ENCODE peak calls at places on chromosome 4, in five cellular contexts. One of them, this sample, is unnamed.

GRCh38 chr4:172758586-172759340 is 409.8 kb upstream of the GALNT7 start:
- DNase-seq in GM12865: no peak
- DNase-seq in hepatocyte: no peak
- DNase-seq in fibroblast of pulmonary artery: peak
- DNase-seq in colonic mucosa: no peak
- DNase-seq in this sample: no peak

GRCh38 chr4:48258845-48259397 is 10.7 kb downstream of the TEC start:
- DNase-seq in GM12865: no peak
- DNase-seq in hepatocyte: no peak
- DNase-seq in fibroblast of pulmonary artery: no peak
- DNase-seq in colonic mucosa: no peak
- DNase-seq in this sample: no peak

GRCh38 chr4:153634737-153635353 is 49.2 kb upstream of the TLR2 start:
- DNase-seq in GM12865: no peak
- DNase-seq in hepatocyte: peak
- DNase-seq in fibroblast of pulmonary artery: peak
- DNase-seq in colonic mucosa: no peak
- DNase-seq in this sample: no peak

GRCh38 chr4:81314196-81314896 is 99.3 kb upstream of the PRKG2 start:
- DNase-seq in GM12865: peak
- DNase-seq in hepatocyte: peak
- DNase-seq in fibroblast of pulmonary artery: peak
- DNase-seq in colonic mucosa: peak
- DNase-seq in this sample: peak

GRCh38 chr4:144357970-144358369 is 217.5 kb upstream of the GYPA start:
- DNase-seq in GM12865: no peak
- DNase-seq in hepatocyte: no peak
- DNase-seq in fibroblast of pulmonary artery: no peak
- DNase-seq in colonic mucosa: no peak
- DNase-seq in this sample: no peak

GRCh38 chr4:63578383-63578782 is 830.9 kb downstream of the TECRL start:
- DNase-seq in GM12865: no peak
- DNase-seq in hepatocyte: no peak
- DNase-seq in fibroblast of pulmonary artery: no peak
- DNase-seq in colonic mucosa: no peak
- DNase-seq in this sample: peak

GRCh38 chr4:147034372-147034771 is 88.7 kb upstream of the TTC29 start:
- DNase-seq in GM12865: no peak
- DNase-seq in hepatocyte: no peak
- DNase-seq in fibroblast of pulmonary artery: no peak
- DNase-seq in colonic mucosa: no peak
- DNase-seq in this sample: no peak

GRCh38 chr4:110249687-110250387 is 51.4 kb upstream of the ELOVL6 start:
- DNase-seq in GM12865: no peak
- DNase-seq in hepatocyte: no peak
- DNase-seq in fibroblast of pulmonary artery: no peak
- DNase-seq in colonic mucosa: no peak
- DNase-seq in this sample: no peak

GRCh38 chr4:122992111-122992510 is 69.7 kb upstream of the NUDT6 start:
- DNase-seq in GM12865: no peak
- DNase-seq in hepatocyte: no peak
- DNase-seq in fibroblast of pulmonary artery: peak
- DNase-seq in colonic mucosa: no peak
- DNase-seq in this sample: peak

GRCh38 chr4:128228778-128229457 is 58.7 kb downstream of the PGRMC2 start:
- DNase-seq in GM12865: no peak
- DNase-seq in hepatocyte: no peak
- DNase-seq in fibroblast of pulmonary artery: no peak
- DNase-seq in colonic mucosa: no peak
- DNase-seq in this sample: no peak

GRCh38 chr4:1072830-1073446 is 40.4 kb downstream of the RNF212 start:
- DNase-seq in GM12865: peak
- DNase-seq in hepatocyte: peak
- DNase-seq in fibroblast of pulmonary artery: peak
- DNase-seq in colonic mucosa: peak
- DNase-seq in this sample: peak

GRCh38 chr4:1294424-1294823 is 4.7 kb downstream of the MAEA start:
- DNase-seq in GM12865: no peak
- DNase-seq in hepatocyte: no peak
- DNase-seq in fibroblast of pulmonary artery: no peak
- DNase-seq in colonic mucosa: no peak
- DNase-seq in this sample: no peak

GRCh38 chr4:176779421-176779820 is 13.3 kb downstream of the VEGFC start:
- DNase-seq in GM12865: no peak
- DNase-seq in hepatocyte: no peak
- DNase-seq in fibroblast of pulmonary artery: no peak
- DNase-seq in colonic mucosa: no peak
- DNase-seq in this sample: no peak

GRCh38 chr4:39542633-39543393 is 15.6 kb upstream of the UGDH start:
- DNase-seq in GM12865: no peak
- DNase-seq in hepatocyte: no peak
- DNase-seq in fibroblast of pulmonary artery: no peak
- DNase-seq in colonic mucosa: no peak
- DNase-seq in this sample: no peak

GRCh38 chr4:151039733-151040132 is 24.6 kb upstream of the LRBA start:
- DNase-seq in GM12865: no peak
- DNase-seq in hepatocyte: no peak
- DNase-seq in fibroblast of pulmonary artery: no peak
- DNase-seq in colonic mucosa: no peak
- DNase-seq in this sample: no peak

GRCh38 chr4:38275331-38275821 is 315.2 kb downstream of the PTTG2 start:
- DNase-seq in GM12865: no peak
- DNase-seq in hepatocyte: peak
- DNase-seq in fibroblast of pulmonary artery: no peak
- DNase-seq in colonic mucosa: peak
- DNase-seq in this sample: no peak

GRCh38 chr4:174451897-174452296 is 70.4 kb downstream of the HPGD start:
- DNase-seq in GM12865: no peak
- DNase-seq in hepatocyte: no peak
- DNase-seq in fibroblast of pulmonary artery: no peak
- DNase-seq in colonic mucosa: no peak
- DNase-seq in this sample: no peak

GRCh38 chr4:34112573-34112972 is 2131.7 kb downstream of the ARAP2 start:
- DNase-seq in GM12865: no peak
- DNase-seq in hepatocyte: no peak
- DNase-seq in fibroblast of pulmonary artery: no peak
- DNase-seq in colonic mucosa: no peak
- DNase-seq in this sample: no peak

GRCh38 chr4:174334628-174335027 is 50.9 kb downstream of the CEP44 start:
- DNase-seq in GM12865: peak
- DNase-seq in hepatocyte: no peak
- DNase-seq in fibroblast of pulmonary artery: no peak
- DNase-seq in colonic mucosa: no peak
- DNase-seq in this sample: no peak

GRCh38 chr4:178306565-178306964 is 864.3 kb upstream of the AGA start:
- DNase-seq in GM12865: no peak
- DNase-seq in hepatocyte: no peak
- DNase-seq in fibroblast of pulmonary artery: peak
- DNase-seq in colonic mucosa: no peak
- DNase-seq in this sample: no peak

GRCh38 chr4:152540293-152540674 is 4.4 kb upstream of the FBXW7 start:
- DNase-seq in GM12865: peak
- DNase-seq in hepatocyte: peak
- DNase-seq in fibroblast of pulmonary artery: no peak
- DNase-seq in colonic mucosa: no peak
- DNase-seq in this sample: no peak

GRCh38 chr4:2220016-2220620 is 21.8 kb downstream of the HAUS3 start:
- DNase-seq in GM12865: peak
- DNase-seq in hepatocyte: peak
- DNase-seq in fibroblast of pulmonary artery: peak
- DNase-seq in colonic mucosa: peak
- DNase-seq in this sample: no peak

GRCh38 chr4:8829584-8829983 is 42.1 kb downstream of the HMX1 start:
- DNase-seq in GM12865: no peak
- DNase-seq in hepatocyte: no peak
- DNase-seq in fibroblast of pulmonary artery: no peak
- DNase-seq in colonic mucosa: no peak
- DNase-seq in this sample: no peak

GRCh38 chr4:147799986-147800555 is 68.2 kb downstream of the ARHGAP10 start:
- DNase-seq in GM12865: peak
- DNase-seq in hepatocyte: no peak
- DNase-seq in fibroblast of pulmonary artery: no peak
- DNase-seq in colonic mucosa: no peak
- DNase-seq in this sample: no peak

GRCh38 chr4:15043226-15043625 is 40.9 kb downstream of the CPEB2 start:
- DNase-seq in GM12865: no peak
- DNase-seq in hepatocyte: no peak
- DNase-seq in fibroblast of pulmonary artery: no peak
- DNase-seq in colonic mucosa: no peak
- DNase-seq in this sample: no peak

GRCh38 chr4:7981738-7982394 is 42.2 kb upstream of the AFAP1 start:
- DNase-seq in GM12865: no peak
- DNase-seq in hepatocyte: no peak
- DNase-seq in fibroblast of pulmonary artery: no peak
- DNase-seq in colonic mucosa: peak
- DNase-seq in this sample: no peak

GRCh38 chr4:102578819-102579218 is 77.7 kb downstream of the NFKB1 start:
- DNase-seq in GM12865: no peak
- DNase-seq in hepatocyte: peak
- DNase-seq in fibroblast of pulmonary artery: no peak
- DNase-seq in colonic mucosa: no peak
- DNase-seq in this sample: no peak

GRCh38 chr4:73923631-73923937 is 54.4 kb downstream of the CXCL1 start:
- DNase-seq in GM12865: no peak
- DNase-seq in hepatocyte: no peak
- DNase-seq in fibroblast of pulmonary artery: no peak
- DNase-seq in colonic mucosa: no peak
- DNase-seq in this sample: no peak

GRCh38 chr4:86556791-86557415 is 37.2 kb upstream of the PTPN13 start:
- DNase-seq in GM12865: no peak
- DNase-seq in hepatocyte: no peak
- DNase-seq in fibroblast of pulmonary artery: peak
- DNase-seq in colonic mucosa: no peak
- DNase-seq in this sample: no peak

GRCh38 chr4:100495074-100495473 is 22.7 kb downstream of the EMCN start:
- DNase-seq in GM12865: no peak
- DNase-seq in hepatocyte: no peak
- DNase-seq in fibroblast of pulmonary artery: no peak
- DNase-seq in colonic mucosa: no peak
- DNase-seq in this sample: peak

GRCh38 chr4:17584502-17585213 is 7.7 kb downstream of the LAP3 start:
- DNase-seq in GM12865: no peak
- DNase-seq in hepatocyte: no peak
- DNase-seq in fibroblast of pulmonary artery: no peak
- DNase-seq in colonic mucosa: no peak
- DNase-seq in this sample: peak

GRCh38 chr4:17578482-17578891 is 1.5 kb downstream of the LAP3 start:
- DNase-seq in GM12865: peak
- DNase-seq in hepatocyte: no peak
- DNase-seq in fibroblast of pulmonary artery: no peak
- DNase-seq in colonic mucosa: no peak
- DNase-seq in this sample: no peak

GRCh38 chr4:17577660-17578481 is 873 bp downstream of the LAP3 start:
- DNase-seq in GM12865: peak
- DNase-seq in hepatocyte: peak
- DNase-seq in fibroblast of pulmonary artery: peak
- DNase-seq in colonic mucosa: peak
- DNase-seq in this sample: no peak

GRCh38 chr4:17583944-17584343 is 6.9 kb downstream of the LAP3 start:
- DNase-seq in GM12865: no peak
- DNase-seq in hepatocyte: no peak
- DNase-seq in fibroblast of pulmonary artery: no peak
- DNase-seq in colonic mucosa: no peak
- DNase-seq in this sample: no peak

DNA sequence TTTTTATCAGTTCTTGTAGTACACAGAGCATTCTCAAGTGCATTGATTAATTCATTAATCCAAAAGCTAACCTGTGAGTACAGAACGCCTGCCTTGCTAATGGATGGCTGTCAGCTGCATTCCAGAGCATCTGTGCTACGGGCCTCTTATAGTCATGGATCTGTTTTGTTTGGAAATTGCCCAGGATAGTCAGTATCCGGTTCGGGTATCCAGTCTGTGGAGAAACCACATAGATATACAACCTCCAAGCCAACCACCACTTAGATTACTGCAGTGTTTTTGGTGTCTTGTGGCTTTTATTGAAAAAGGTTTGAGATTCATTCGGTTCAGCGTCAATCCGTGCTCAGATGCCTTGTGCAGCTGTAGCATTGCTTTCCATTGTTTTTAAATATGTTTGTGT is 4.0 kb downstream of the LAP3 start:
- DNase-seq in GM12865: no peak
- DNase-seq in hepatocyte: no peak
- DNase-seq in fibroblast of pulmonary artery: peak
- DNase-seq in colonic mucosa: no peak
- DNase-seq in this sample: no peak
- H3K4me3 ChIP-seq in GM12865: no peak
- H3K4me3 ChIP-seq in hepatocyte: no peak
- H3K4me3 ChIP-seq in fibroblast of pulmonary artery: no peak
- H3K4me3 ChIP-seq in colonic mucosa: no peak
- H3K4me3 ChIP-seq in this sample: no peak

GRCh38 chr4:180449395-180449956 is 1793.7 kb upstream of the TENM3 start:
- DNase-seq in GM12865: peak
- DNase-seq in hepatocyte: peak
- DNase-seq in fibroblast of pulmonary artery: peak
- DNase-seq in colonic mucosa: no peak
- DNase-seq in this sample: peak
- TF ChIP-seq CTCF in GM12865: peak
- TF ChIP-seq CTCF in hepatocyte: peak
- TF ChIP-seq CTCF in fibroblast of pulmonary artery: peak
- TF ChIP-seq CTCF in colonic mucosa: no peak
- TF ChIP-seq CTCF in this sample: peak

DNA sequence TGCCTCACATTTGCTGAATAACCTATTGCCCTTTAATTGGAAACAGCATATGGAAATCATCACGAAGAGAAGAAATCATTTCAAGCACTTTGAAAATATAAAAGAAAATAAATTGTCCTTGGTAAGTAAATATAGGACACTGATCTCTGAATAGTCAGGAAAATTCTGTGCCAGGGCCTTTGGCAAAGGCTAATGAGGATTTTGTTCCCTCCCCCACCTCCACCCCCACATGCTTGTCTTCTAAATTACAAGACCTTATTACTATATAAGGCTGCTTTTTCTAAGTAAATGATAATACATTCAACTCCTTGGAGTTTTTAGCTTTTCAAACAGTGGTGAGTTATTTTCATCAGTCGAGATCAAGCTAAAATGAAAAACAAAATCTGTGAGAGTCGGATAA is 15.8 kb downstream of the SYNPO2 start:
- DNase-seq in GM12865: no peak
- DNase-seq in hepatocyte: no peak
- DNase-seq in fibroblast of pulmonary artery: peak
- DNase-seq in colonic mucosa: no peak
- DNase-seq in this sample: no peak
- H3K4me3 ChIP-seq in GM12865: no peak
- H3K4me3 ChIP-seq in hepatocyte: no peak
- H3K4me3 ChIP-seq in fibroblast of pulmonary artery: no peak
- H3K4me3 ChIP-seq in colonic mucosa: no peak
- H3K4me3 ChIP-seq in this sample: no peak

GRCh38 chr4:54041100-54041499 is 23.3 kb downstream of the CHIC2 start:
- DNase-seq in GM12865: no peak
- DNase-seq in hepatocyte: no peak
- DNase-seq in fibroblast of pulmonary artery: no peak
- DNase-seq in colonic mucosa: no peak
- DNase-seq in this sample: no peak

GRCh38 chr4:54032558-54033135 is 31.8 kb downstream of the CHIC2 start:
- DNase-seq in GM12865: no peak
- DNase-seq in hepatocyte: no peak
- DNase-seq in fibroblast of pulmonary artery: no peak
- DNase-seq in colonic mucosa: no peak
- DNase-seq in this sample: no peak

GRCh38 chr4:54041916-54042315 is 22.5 kb downstream of the CHIC2 start:
- DNase-seq in GM12865: no peak
- DNase-seq in hepatocyte: no peak
- DNase-seq in fibroblast of pulmonary artery: no peak
- DNase-seq in colonic mucosa: no peak
- DNase-seq in this sample: no peak

GRCh38 chr4:54036184-54036583 is 28.2 kb downstream of the CHIC2 start:
- DNase-seq in GM12865: no peak
- DNase-seq in hepatocyte: no peak
- DNase-seq in fibroblast of pulmonary artery: no peak
- DNase-seq in colonic mucosa: no peak
- DNase-seq in this sample: no peak
- TF ChIP-seq CTCF in GM12865: no peak
- TF ChIP-seq CTCF in hepatocyte: no peak
- TF ChIP-seq CTCF in fibroblast of pulmonary artery: no peak
- TF ChIP-seq CTCF in colonic mucosa: no peak
- TF ChIP-seq CTCF in this sample: no peak